ENCODE peak calls at places on chromosomes 11 and 22, in five cellular contexts. H, I, A, C and B are unnamed samples. For H3K27me3, the result is how much of the 10 kb centered on the place peaks cover.

GRCh38 chr11:103681855-103682254 is 354.6 kb upstream of the DDI1 start:
- DNase-seq in I (no peak), A (no peak), H (no peak), C (no peak), B (no peak)

GRCh38 chr11:5737091-5737490 is 843 bp downstream of the OR56B1 start:
- DNase-seq in C (peak), I (no peak), A (no peak), H (no peak), B (no peak)

GRCh38 chr22:42805998-42806481 is 51.0 kb downstream of the ARFGAP3 start:
- DNase-seq in A (no peak), I (no peak), C (peak), H (no peak), B (no peak)

GRCh38 chr11:88015170-88015569 is 160.1 kb downstream of the RAB38 start:
- DNase-seq in I (no peak), H (no peak), A (no peak), C (no peak), B (no peak)

GRCh38 chr11:92865352-92865751 is 104.1 kb upstream of the MTNR1B start:
- DNase-seq in I (no peak), A (no peak), H (no peak), C (peak), B (no peak)

GRCh38 chr22:30080805-30081204 is 541 bp downstream of the HORMAD2 start:
- DNase-seq in A (no peak), C (no peak), I (no peak), H (no peak), B (no peak)

GRCh38 chr11:96061730-96062524 is 138.0 kb upstream of the MTMR2 start:
- DNase-seq in I (no peak), H (no peak), C (peak), A (no peak), B (no peak)

GRCh38 chr11:86089659-86090058 is 20.8 kb upstream of the PICALM start:
- DNase-seq in H (no peak), A (peak), I (no peak), C (peak), B (no peak)

GRCh38 chr22:31039393-31039792 is 41.7 kb upstream of the SMTN start:
- DNase-seq in I (peak), A (no peak), C (peak), H (peak), B (no peak)

GRCh38 chr11:3920148-3920852 is 64.8 kb downstream of the STIM1 start:
- DNase-seq in H (peak), C (peak), I (no peak), A (no peak), B (no peak)

GRCh38 chr11:122137081-122137793 is 21.2 kb upstream of the BLID start:
- DNase-seq in H (no peak), A (no peak), I (no peak), C (peak), B (no peak)

GRCh38 chr22:19715286-19715939 is 1.1 kb downstream of the SEPTIN5 start:
- DNase-seq in I (peak), A (no peak), C (no peak), H (no peak), B (no peak)

GRCh38 chr22:19713650-19714319 is 518 bp upstream of the SEPTIN5 start:
- DNase-seq in C (no peak), H (no peak), A (peak), I (peak), B (no peak)

GRCh38 chr22:19713228-19713627 is 1.1 kb upstream of the SEPTIN5 start:
- DNase-seq in C (no peak), I (no peak), H (no peak), A (no peak), B (no peak)

GRCh38 chr22:19716041-19716828 is 1.9 kb downstream of the SEPTIN5 start:
- DNase-seq in C (no peak), H (no peak), I (peak), A (no peak), B (no peak)

DNA sequence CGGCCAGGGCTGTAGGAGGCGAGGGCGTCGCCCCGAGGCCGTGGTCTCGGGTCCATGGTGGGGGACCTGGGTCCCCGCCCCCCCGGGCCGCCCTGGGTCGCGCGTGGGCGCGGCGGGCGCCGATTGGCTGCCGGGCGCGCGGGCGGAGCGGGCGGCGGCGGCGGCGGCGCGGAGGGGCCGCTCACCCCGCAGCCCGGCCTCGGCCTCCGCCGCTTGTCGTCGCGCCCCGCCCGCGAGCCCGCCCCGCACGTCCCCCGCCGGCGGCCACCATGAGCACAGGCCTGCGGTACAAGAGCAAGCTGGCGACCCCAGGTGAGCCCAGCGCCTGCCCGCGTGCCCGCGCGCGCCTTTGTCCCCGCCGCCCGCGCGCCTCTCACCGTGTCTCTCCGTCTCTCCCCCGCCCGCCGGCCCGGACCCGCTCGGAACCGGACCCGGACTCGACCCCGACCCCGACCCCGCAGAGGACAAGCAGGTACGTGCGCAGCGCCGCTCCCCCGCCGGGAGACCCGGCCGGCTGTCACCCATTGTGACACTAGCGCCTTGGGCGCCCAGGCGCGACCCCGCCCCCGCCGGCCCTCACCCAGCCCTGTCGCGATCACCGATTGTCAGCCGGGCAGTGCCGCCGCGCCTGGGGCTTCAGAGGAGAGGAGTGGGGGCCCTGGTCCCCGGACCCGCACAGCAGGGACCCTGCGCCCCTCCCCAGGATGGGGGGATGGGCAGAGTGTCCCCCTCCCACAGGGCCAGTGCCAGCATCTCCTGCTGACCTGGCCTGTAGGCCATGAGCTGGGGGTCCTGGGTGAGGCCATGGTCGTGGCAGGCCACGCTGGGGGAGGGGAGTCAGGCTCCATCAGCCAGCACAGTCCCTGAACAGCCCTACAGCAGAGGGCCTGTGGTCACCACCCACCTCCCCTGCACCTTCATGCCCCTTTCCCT is at the start of gene SEPTIN5:
- DNase-seq in H (no peak), C (no peak), I (no peak), A (peak), B (no peak)
- H3K27me3 ChIP-seq in H (half or more), C (under half), I (half or more), A (under half), B (under half)

DNA sequence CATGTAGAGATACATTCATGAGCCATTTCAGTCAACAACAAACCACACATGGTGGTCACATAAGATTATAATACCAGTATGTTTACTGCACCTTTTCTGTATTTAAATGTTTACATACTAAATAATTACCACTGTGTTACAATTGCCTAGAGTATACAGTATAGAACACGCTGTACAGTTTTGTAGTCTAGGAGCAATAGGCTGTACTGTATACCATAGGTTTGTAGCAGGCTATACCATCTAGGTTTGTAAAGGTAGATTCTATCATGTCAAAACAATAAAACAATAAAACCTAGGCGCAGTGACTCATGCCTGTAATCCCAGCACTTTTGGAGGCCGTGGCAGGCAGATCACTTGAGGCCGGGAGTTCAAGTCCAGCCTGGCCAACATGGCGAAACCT is 1.1 kb downstream of the TRIM48 start:
- DNase-seq in H (no peak), C (no peak), A (no peak), I (no peak), B (no peak)
- TF ChIP-seq CTCF in H (no peak), C (no peak), A (no peak), I (no peak), B (no peak)

DNA sequence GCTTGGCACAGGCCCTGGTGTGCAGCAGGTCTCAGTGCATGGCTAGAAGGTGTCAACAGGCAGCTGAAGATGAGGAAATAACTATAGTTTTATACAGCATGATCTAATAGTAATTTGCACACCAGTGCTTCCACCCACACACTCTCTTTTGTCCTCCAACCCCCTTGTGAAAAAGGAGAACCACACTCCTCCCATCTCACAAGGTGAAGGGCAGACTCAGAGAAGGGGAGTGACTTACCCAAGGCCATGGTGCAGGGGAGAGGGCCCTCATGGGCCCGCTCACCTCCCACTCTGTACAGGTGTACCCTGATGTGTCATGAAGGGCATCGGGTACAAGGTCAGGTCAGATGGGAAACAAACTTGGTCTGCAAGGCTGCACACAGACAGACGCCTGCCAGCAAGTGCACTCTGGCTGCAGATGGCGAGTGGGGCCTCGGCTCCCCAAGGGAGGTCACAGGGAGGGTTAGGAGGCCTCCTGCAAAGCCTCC is 53.4 kb downstream of the DGCR2 start:
- DNase-seq in H (no peak), C (no peak), A (no peak), I (no peak), B (no peak)
- H3K4me3 ChIP-seq in H (no peak), C (no peak), A (no peak), I (no peak), B (no peak)

GRCh38 chr11:45031912-45032519 is 81.3 kb upstream of the TP53I11 start:
- DNase-seq in A (no peak), C (no peak), H (peak), I (no peak), B (peak)

GRCh38 chr11:45036010-45036409 is 85.3 kb upstream of the TP53I11 start:
- DNase-seq in A (no peak), I (no peak), H (no peak), C (no peak), B (no peak)

GRCh38 chr11:45037425-45038005 is 86.8 kb upstream of the TP53I11 start:
- DNase-seq in I (no peak), C (no peak), H (no peak), A (no peak), B (no peak)

GRCh38 chr11:45036733-45037132 is 86.0 kb upstream of the TP53I11 start:
- DNase-seq in A (no peak), I (no peak), H (no peak), C (no peak), B (no peak)

GRCh38 chr11:45035440-45035839 is 84.8 kb upstream of the TP53I11 start:
- DNase-seq in I (no peak), H (no peak), A (no peak), C (no peak), B (no peak)
- H3K27me3 ChIP-seq in I (under half), H (under half), A (under half), C (under half), B (under half)

DNA sequence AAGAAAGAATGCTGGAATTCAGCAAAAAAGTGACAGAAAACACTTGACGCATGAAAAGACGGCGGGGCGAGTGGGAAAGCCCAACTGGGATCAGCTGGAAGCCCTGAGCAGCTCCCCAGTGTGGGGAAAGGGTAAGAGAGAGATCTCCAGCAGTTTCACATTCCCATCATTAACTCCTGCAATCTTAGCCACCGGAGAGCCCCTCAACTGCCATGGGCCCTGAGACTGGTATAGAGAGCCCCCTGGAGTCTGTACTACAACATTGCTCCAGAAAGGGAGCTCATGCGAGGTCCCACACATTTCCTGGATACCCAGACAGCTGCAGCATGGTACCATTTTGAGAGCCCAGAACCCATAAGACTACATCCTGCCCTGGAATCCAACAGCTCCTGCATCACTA is 31.1 kb downstream of the MRGPRX4 start:
- DNase-seq in A (peak), C (no peak), H (no peak), I (no peak), B (no peak)
- TF ChIP-seq CTCF in A (peak), C (peak), H (no peak), I (peak), B (no peak)

DNA sequence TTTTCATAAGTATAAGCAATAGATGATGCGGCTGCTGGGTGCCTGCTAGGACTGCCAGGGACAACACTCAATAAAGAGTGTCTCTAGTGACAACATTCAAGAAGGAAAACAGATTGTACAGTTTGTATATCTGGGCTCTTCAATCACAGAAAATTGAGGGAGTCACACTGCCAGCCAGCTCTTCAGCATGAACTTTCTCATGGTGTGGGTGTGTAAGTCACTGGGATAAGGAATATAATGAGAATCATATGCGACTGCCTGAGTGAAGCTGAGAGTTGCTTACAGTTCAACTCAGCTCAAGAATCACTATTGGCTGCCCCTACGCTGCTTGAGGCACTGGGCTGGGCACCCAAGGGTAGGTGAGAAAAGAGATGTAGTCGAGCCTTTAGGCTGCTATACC is 328.1 kb upstream of the PITPNB start:
- DNase-seq in H (no peak), I (no peak), A (no peak), C (peak), B (no peak)
- H3K4me3 ChIP-seq in H (no peak), I (no peak), A (no peak), C (no peak), B (no peak)